ENCODE peak calls at places on chromosomes 6 and 20, in four cellular contexts. Y, K, B and N are unnamed samples.

GRCh38 chr6:136539967-136540366 is 10.3 kb downstream of the MAP7 start:
- DNase-seq in K (no peak), B (no peak), Y (no peak), N (peak; percentile 27)

GRCh38 chr6:141077355-141078333 is 1055.1 kb upstream of the GJE1 start:
- DNase-seq in K (peak; percentile 14), Y (no peak), B (no peak), N (peak; percentile 87)

GRCh38 chr20:50110141-50111047 is 2.6 kb downstream of the UBE2V1 start:
- DNase-seq in B (no peak), Y (no peak), K (peak; percentile 48), N (no peak)

GRCh38 chr20:21508230-21509078 is 5.4 kb downstream of the NKX2-2 start:
- DNase-seq in K (no peak), B (peak; percentile 70), Y (no peak), N (no peak)

GRCh38 chr20:17617868-17618672 is 48.2 kb downstream of the DSTN start:
- DNase-seq in Y (no peak), K (no peak), B (no peak), N (no peak)

GRCh38 chr6:139940741-139941712 is 566.6 kb upstream of the CITED2 start:
- DNase-seq in Y (no peak), B (no peak), K (no peak), N (no peak)

GRCh38 chr6:26003102-26003694 is 40.6 kb downstream of the TRIM38 start:
- DNase-seq in K (peak; percentile 24), Y (peak; percentile 43), B (no peak), N (peak; percentile 52)

GRCh38 chr6:152117156-152118129 is 310.0 kb downstream of the ESR1 start:
- DNase-seq in B (no peak), Y (no peak), K (no peak), N (no peak)

GRCh38 chr6:3928111-3928510 is 78.9 kb downstream of the FAM50B start:
- DNase-seq in Y (no peak), K (no peak), B (no peak), N (no peak)

GRCh38 chr6:49776444-49776843 is 10.6 kb downstream of the PGK2 start:
- DNase-seq in B (no peak), Y (no peak), K (no peak), N (no peak)

GRCh38 chr6:85747654-85748053 is 105.0 kb upstream of the SYNCRIP start:
- DNase-seq in B (no peak), K (no peak), Y (no peak), N (no peak)

GRCh38 chr20:48928832-48929725 is 7.6 kb downstream of the ARFGEF2 start:
- DNase-seq in K (no peak), Y (no peak), B (no peak), N (no peak)

GRCh38 chr6:33321227-33321626 is 3.7 kb upstream of the ZBTB22 start:
- DNase-seq in K (no peak), Y (no peak), B (no peak), N (no peak)

GRCh38 chr6:154840363-154840762 is 107.1 kb downstream of the SCAF8 start:
- DNase-seq in Y (no peak), K (no peak), B (no peak), N (no peak)

GRCh38 chr6:84638286-84638685 is 126.1 kb downstream of the TBX18 start:
- DNase-seq in Y (no peak), K (no peak), B (no peak), N (no peak)

GRCh38 chr6:2651536-2651935 is 99.2 kb downstream of the MYLK4 start:
- DNase-seq in K (no peak), B (no peak), Y (no peak), N (no peak)

GRCh38 chr6:41608443-41609151 is 29.7 kb upstream of the MDFI start:
- DNase-seq in B (no peak), Y (no peak), K (no peak), N (no peak)

GRCh38 chr6:16130932-16131387 is 2.1 kb downstream of the MYLIP start:
- DNase-seq in K (peak; percentile 28), Y (no peak), B (no peak), N (peak; percentile 58)

GRCh38 chr6:117018771-117019170 is 141.7 kb downstream of the RFX6 start:
- DNase-seq in B (no peak), Y (no peak), K (no peak), N (no peak)

GRCh38 chr20:64053841-64054661 is 4.6 kb upstream of the SOX18 start:
- DNase-seq in K (no peak), Y (no peak), B (no peak), N (peak; percentile 21)

GRCh38 chr20:10843161-10843711 is 169.4 kb upstream of the JAG1 start:
- DNase-seq in Y (no peak), B (no peak), K (no peak), N (no peak)

GRCh38 chr6:170032706-170033309 is 258.1 kb downstream of the DLL1 start:
- DNase-seq in K (no peak), Y (no peak), B (no peak), N (no peak)

GRCh38 chr20:11159728-11160127 is 485.9 kb upstream of the JAG1 start:
- DNase-seq in Y (no peak), K (no peak), B (peak; percentile 4), N (no peak)

GRCh38 chr6:73665686-73666319 is 12.0 kb upstream of the SLC17A5 start:
- DNase-seq in K (no peak), Y (no peak), B (no peak), N (peak; percentile 52)

GRCh38 chr20:35467339-35468224 is 12.2 kb downstream of the CEP250 start:
- DNase-seq in B (no peak), K (no peak), Y (no peak), N (no peak)

GRCh38 chr6:77466055-77467028 is 3.1 kb upstream of the HTR1B start:
- DNase-seq in Y (peak; percentile 1), K (no peak), B (no peak), N (peak; percentile 54)

GRCh38 chr20:32396656-32397160 is 38.6 kb downstream of the ASXL1 start:
- DNase-seq in B (no peak), K (no peak), Y (no peak), N (no peak)